ENCODE peak calls at places on chromosome 22, in four cellular contexts. H is H9, P is IMR-90, O is H1. W is an unnamed sample.

GRCh38 chr22:38724926-38725571 is 19.3 kb downstream of the GTPBP1 start:
- DNase-seq in O (no peak), P (peak), H (no peak), W (peak)

GRCh38 chr22:17912942-17913704 is 111.2 kb downstream of the MICAL3 start:
- DNase-seq in O (no peak), H (no peak), P (no peak), W (no peak)

GRCh38 chr22:45009881-45010531 is at the start of gene PHF21B:
- DNase-seq in P (peak), H (peak), O (peak), W (peak)

GRCh38 chr22:34105461-34106062 is 185.3 kb upstream of the LARGE1 start:
- DNase-seq in O (peak), P (no peak), H (peak), W (peak)

GRCh38 chr22:19178065-19178658 is 374 bp downstream of the SLC25A1 start:
- DNase-seq in O (peak), H (no peak), P (peak), W (peak)

GRCh38 chr22:36659762-36660509 is 43.6 kb downstream of the CACNG2 start:
- DNase-seq in H (no peak), P (peak), O (no peak), W (peak)

GRCh38 chr22:50169774-50170341 is 673 bp upstream of the PANX2 start:
- DNase-seq in P (no peak), O (no peak), H (no peak), W (peak)

GRCh38 chr22:38694945-38695344 is 5.8 kb downstream of the JOSD1 start:
- DNase-seq in P (no peak), H (no peak), O (no peak), W (no peak)

GRCh38 chr22:41800348-41801146 is at the start of gene CCDC134:
- DNase-seq in O (peak), P (peak), H (peak), W (peak)
- H2AK5ac ChIP-seq in O (peak), P (peak), H (peak), W (no peak)

DNA sequence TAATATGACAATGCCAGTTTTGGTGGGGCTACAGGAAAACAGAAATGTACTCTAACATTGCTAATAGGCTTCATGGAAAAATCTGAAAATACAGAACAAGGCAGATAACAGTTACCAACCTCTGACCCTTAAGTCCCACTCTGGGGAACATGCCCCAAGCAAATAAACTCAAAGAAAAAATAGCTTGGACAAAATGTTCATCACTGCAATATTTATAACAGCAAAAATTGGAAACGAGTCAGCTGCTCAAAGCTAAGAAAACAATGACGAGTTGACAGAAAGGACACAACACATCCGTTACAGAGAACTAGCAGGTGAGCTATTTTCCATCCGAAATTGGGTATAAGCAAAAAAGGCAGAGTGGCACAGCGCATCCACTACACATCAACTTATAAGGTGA is 70.5 kb downstream of the PACSIN2 start:
- DNase-seq in O (no peak), H (no peak), P (no peak), W (no peak)
- H4K5ac ChIP-seq in O (no peak), H (no peak), P (no peak), W (no peak)

GRCh38 chr22:26602127-26602526 is 12.2 kb upstream of the TPST2 start:
- DNase-seq in O (no peak), P (no peak), H (no peak), W (no peak)
- H2AK5ac ChIP-seq in O (no peak), P (peak), H (no peak), W (no peak)

DNA sequence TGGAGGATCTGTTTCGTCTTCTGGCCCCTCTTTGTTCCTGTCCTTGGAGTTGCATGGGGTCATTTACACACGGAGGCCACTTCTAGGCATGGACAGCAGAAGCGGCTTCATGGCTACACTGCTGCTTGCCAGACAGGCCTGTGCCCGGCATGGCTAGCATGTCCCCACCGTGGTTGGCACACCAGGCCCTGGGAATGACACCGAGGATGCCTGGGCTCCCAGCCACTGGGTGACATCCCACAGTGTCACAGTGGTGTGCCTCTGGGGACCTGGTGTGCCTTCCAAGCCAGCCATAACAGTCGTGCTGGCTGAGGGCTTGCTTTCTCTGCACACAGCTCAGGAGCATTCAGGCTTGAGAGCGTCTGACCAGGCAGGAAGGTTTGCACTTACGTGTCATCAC is 910.1 kb downstream of the TBC1D22A start:
- DNase-seq in H (no peak), O (no peak), P (no peak), W (no peak)
- H4K5ac ChIP-seq in H (no peak), O (no peak), P (no peak), W (no peak)

GRCh38 chr22:46418827-46419226 is 83.3 kb downstream of the TRMU start:
- DNase-seq in P (no peak), H (no peak), O (no peak), W (no peak)
- H2AK5ac ChIP-seq in P (no peak), H (no peak), O (no peak), W (no peak)